ENCODE peak calls at places on chromosomes 11 and 22, in six cellular contexts. R, Q, P, E, U and V are unnamed samples.

GRCh38 chr22:26642465-26643367 is 14.7 kb upstream of the MIAT start:
- DNase-seq in R (no peak), Q (peak), E (no peak), P (no peak), U (peak), V (peak)

GRCh38 chr22:24437820-24438328 is 10.5 kb downstream of the ADORA2A start:
- DNase-seq in Q (no peak), R (peak), U (peak), E (no peak), P (no peak), V (peak)

GRCh38 chr11:66388746-66389386 is 17.3 kb upstream of the SLC29A2 start:
- DNase-seq in E (peak), R (peak), U (peak), Q (peak), P (no peak), V (peak)

GRCh38 chr11:129440028-129440630 is 64.5 kb downstream of the BARX2 start:
- DNase-seq in E (peak), R (no peak), P (no peak), U (peak), Q (no peak), V (peak)

GRCh38 chr22:40387758-40388157 is 17.4 kb downstream of the SGSM3 start:
- DNase-seq in R (no peak), Q (no peak), E (no peak), P (no peak), U (no peak), V (peak)

GRCh38 chr11:122038543-122038942 is 77.5 kb downstream of the BLID start:
- DNase-seq in Q (no peak), U (no peak), P (no peak), R (peak), E (no peak), V (peak)

GRCh38 chr11:114317738-114318137 is 21.5 kb downstream of the NNMT start:
- DNase-seq in U (peak), E (peak), R (peak), P (no peak), Q (no peak), V (peak)

GRCh38 chr22:27834364-27835185 is 33.0 kb upstream of the MN1 start:
- DNase-seq in E (no peak), R (no peak), U (no peak), Q (no peak), P (no peak), V (no peak)

GRCh38 chr11:5288912-5289525 is 12.7 kb downstream of the OR51B4 start:
- DNase-seq in P (no peak), R (peak), Q (no peak), E (no peak), U (no peak), V (no peak)

GRCh38 chr11:27524155-27524554 is 17.6 kb upstream of the LIN7C start:
- DNase-seq in R (peak), E (no peak), P (no peak), Q (no peak), U (no peak), V (peak)

GRCh38 chr11:11478687-11479086 is 125.6 kb upstream of the CSNK2A3 start:
- DNase-seq in R (no peak), Q (no peak), U (no peak), E (no peak), P (no peak), V (no peak)

GRCh38 chr22:49963647-49964026 is 3.1 kb downstream of the PIM3 start:
- DNase-seq in P (no peak), U (no peak), R (no peak), E (no peak), Q (no peak), V (no peak)

GRCh38 chr11:117874253-117874909 is 2.1 kb downstream of the FXYD6 start:
- DNase-seq in U (no peak), Q (no peak), R (no peak), E (no peak), P (no peak), V (peak)

GRCh38 chr11:44243633-44244343 is 66.2 kb downstream of the ALX4 start:
- DNase-seq in E (no peak), U (no peak), R (peak), Q (no peak), P (no peak), V (peak)